ENCODE peak calls at places on chromosomes 13 and 19, in nine cellular contexts. L is iPS-NIHi11, B is AG09319, U is EL, H is lung microvascular endothelial cell, Z is NCI-H69, S is BE2C, P is cardiac fibroblast, C is iris pigment epithelial cell. R is an unnamed sample.
A peak's percentile ranks its signal among the peaks of the same experiment; 100 is the strongest.

GRCh38 chr19:5128932-5129389 is 160.0 kb downstream of the KDM4B start:
- DNase-seq in B (no peak), U (no peak), H (no peak), P (peak; percentile 73), S (no peak), Z (no peak), L (no peak), C (peak; percentile 54), R (peak; percentile 59)

GRCh38 chr13:38147050-38147449 is 202.6 kb upstream of the UFM1 start:
- DNase-seq in S (no peak), C (no peak), P (no peak), Z (peak; percentile 5), B (no peak), L (no peak), U (peak; percentile 3), H (no peak), R (no peak)

GRCh38 chr13:43307921-43308433 is 284.6 kb downstream of the DNAJC15 start:
- DNase-seq in Z (peak; percentile 96), P (peak; percentile 91), S (peak; percentile 97), U (peak; percentile 93), H (peak; percentile 72), B (peak; percentile 72), C (peak; percentile 95), L (no peak), R (peak; percentile 95)

GRCh38 chr13:110123041-110123809 is 183.7 kb downstream of the COL4A1 start:
- DNase-seq in P (no peak), U (no peak), C (no peak), S (no peak), H (no peak), Z (no peak), L (no peak), B (no peak), R (no peak)

GRCh38 chr13:99958402-99959126 is 13.0 kb downstream of the ZIC5 start:
- DNase-seq in H (no peak), P (no peak), B (no peak), S (no peak), Z (peak; percentile 94), C (no peak), L (peak; percentile 31), U (no peak), R (no peak)

GRCh38 chr19:19214892-19215291 is 3.1 kb downstream of the NCAN start:
- DNase-seq in Z (no peak), H (peak; percentile 52), L (peak; percentile 89), S (no peak), U (peak; percentile 21), C (peak; percentile 22), P (peak; percentile 46), B (no peak), R (peak; percentile 56)

GRCh38 chr13:76828316-76828741 is 57.9 kb downstream of the KCTD12 start:
- DNase-seq in S (no peak), B (no peak), C (peak; percentile 34), Z (peak; percentile 87), U (peak; percentile 17), L (no peak), P (no peak), H (peak; percentile 19), R (no peak)

GRCh38 chr19:45396389-45397260 is 8.2 kb downstream of the PPP1R13L start:
- DNase-seq in C (no peak), P (no peak), B (no peak), L (no peak), U (no peak), H (no peak), S (no peak), Z (no peak), R (no peak)

GRCh38 chr19:11931513-11931912 is 6.6 kb downstream of the ZNF700 start:
- DNase-seq in P (no peak), C (no peak), H (no peak), Z (no peak), S (no peak), U (no peak), B (no peak), L (no peak), R (no peak)

GRCh38 chr19:4057913-4058695 is 8.6 kb downstream of the ZBTB7A start:
- DNase-seq in L (no peak), C (peak; percentile 89), H (peak; percentile 88), U (peak; percentile 94), P (peak; percentile 92), Z (no peak), S (no peak), B (peak; percentile 78), R (peak; percentile 89)

GRCh38 chr13:77480071-77480470 is 55.4 kb upstream of the SCEL start:
- DNase-seq in Z (peak; percentile 71), U (no peak), S (no peak), L (peak; percentile 26), B (no peak), P (peak; percentile 5), H (no peak), C (no peak), R (peak; percentile 3)

GRCh38 chr13:37418490-37418889 is 180.1 kb downstream of the POSTN start:
- DNase-seq in P (no peak), L (no peak), U (no peak), S (no peak), C (peak; percentile 96), Z (no peak), H (no peak), B (no peak), R (peak; percentile 56)

GRCh38 chr19:13781547-13781946 is 7.3 kb downstream of the C19orf53 start:
- DNase-seq in Z (peak; percentile 71), L (peak; percentile 88), U (peak; percentile 86), P (peak; percentile 93), H (peak; percentile 85), C (peak; percentile 93), S (peak; percentile 75), B (peak; percentile 83), R (peak; percentile 90)

GRCh38 chr13:110206170-110206569 is 100.8 kb downstream of the COL4A1 start:
- DNase-seq in P (no peak), S (no peak), Z (no peak), U (no peak), B (no peak), L (no peak), C (no peak), H (no peak), R (no peak)